ENCODE peak calls at places on chromosomes 2 and 18, in five cellular contexts. E is naive thymus-derived CD4-positive, alpha-beta T cell; O is CD8-positive, alpha-beta T cell; R is tibial nerve; M is pancreas. L is an unnamed sample. For H3K4me1 and H3K36me3, the result is how much of the 10 kb centered on the place peaks cover.

GRCh38 chr18:48975817-48976649 is 25.3 kb upstream of the SMAD7 start:
- DNase-seq in E (peak), O (peak), R (no peak), M (peak), L (peak)

GRCh38 chr2:72999729-73000725 is 71.5 kb downstream of the SFXN5 start:
- DNase-seq in E (no peak), O (no peak), R (no peak), M (peak), L (no peak)

GRCh38 chr18:40489301-40489700 is 1465.7 kb upstream of the PIK3C3 start:
- DNase-seq in E (no peak), O (no peak), R (no peak), M (no peak), L (no peak)

GRCh38 chr2:38268691-38269309 is 108.3 kb downstream of the ATL2 start:
- DNase-seq in E (no peak), O (no peak), R (no peak), M (no peak), L (no peak)

GRCh38 chr2:178908810-178909209 is 101.6 kb upstream of the TTN start:
- DNase-seq in E (no peak), O (no peak), R (no peak), M (no peak), L (no peak)

GRCh38 chr2:171403181-171403580 is 30.6 kb downstream of the METTL8 start:
- DNase-seq in E (no peak), O (no peak), R (no peak), M (no peak), L (no peak)

GRCh38 chr18:8625693-8626092 is 16.5 kb downstream of the RAB12 start:
- DNase-seq in E (no peak), O (no peak), R (no peak), M (no peak), L (no peak)

GRCh38 chr2:202604699-202605098 is 30.1 kb upstream of the FAM117B start:
- DNase-seq in E (no peak), O (no peak), R (no peak), M (no peak), L (no peak)

GRCh38 chr2:16664052-16664731 is 1.4 kb downstream of the CYRIA start:
- DNase-seq in E (peak), O (no peak), R (no peak), M (peak), L (peak)

GRCh38 chr2:240815761-240816583 is 4.0 kb downstream of the KIF1A start:
- DNase-seq in E (no peak), O (no peak), R (no peak), M (peak), L (peak)

GRCh38 chr2:73903313-73903712 is 10.5 kb downstream of the ACTG2 start:
- DNase-seq in E (no peak), O (no peak), R (no peak), M (no peak), L (no peak)

GRCh38 chr18:8501044-8501443 is 108.2 kb upstream of the RAB12 start:
- DNase-seq in E (no peak), O (no peak), R (no peak), M (no peak), L (no peak)

GRCh38 chr2:236363878-236364277 is 99.7 kb upstream of the ASB18 start:
- DNase-seq in E (no peak), O (no peak), R (no peak), M (no peak), L (no peak)

GRCh38 chr18:5909130-5909529 is 13.8 kb upstream of the TMEM200C start:
- DNase-seq in E (no peak), O (no peak), R (no peak), M (no peak), L (no peak)

GRCh38 chr2:151669585-151670081 is 64.6 kb downstream of the NEB start:
- DNase-seq in E (no peak), O (no peak), R (no peak), M (no peak), L (peak)

GRCh38 chr2:15391771-15392170 is 169.4 kb downstream of the NBAS start:
- DNase-seq in E (no peak), O (no peak), R (no peak), M (no peak), L (no peak)

GRCh38 chr2:31889044-31889443 is 121.8 kb downstream of the MEMO1 start:
- DNase-seq in E (no peak), O (no peak), R (no peak), M (no peak), L (no peak)

GRCh38 chr2:147683380-147683779 is 161.4 kb upstream of the ACVR2A start:
- DNase-seq in E (no peak), O (no peak), R (no peak), M (no peak), L (no peak)

GRCh38 chr18:4353853-4354418 is 101.2 kb downstream of the DLGAP1 start:
- DNase-seq in E (no peak), O (no peak), R (no peak), M (no peak), L (no peak)

GRCh38 chr2:212360068-212360460 is 178.5 kb downstream of the ERBB4 start:
- DNase-seq in E (no peak), O (no peak), R (no peak), M (no peak), L (no peak)

GRCh38 chr2:46381263-46381849 is 84.1 kb downstream of the EPAS1 start:
- DNase-seq in E (no peak), O (no peak), R (no peak), M (no peak), L (no peak)

GRCh38 chr18:33854086-33854826 is 276.2 kb downstream of the ASXL3 start:
- DNase-seq in E (no peak), O (no peak), R (no peak), M (no peak), L (no peak)

GRCh38 chr2:96967964-96968363 is 18.4 kb downstream of the FAM178B start:
- DNase-seq in E (no peak), O (no peak), R (no peak), M (no peak), L (no peak)

DNA sequence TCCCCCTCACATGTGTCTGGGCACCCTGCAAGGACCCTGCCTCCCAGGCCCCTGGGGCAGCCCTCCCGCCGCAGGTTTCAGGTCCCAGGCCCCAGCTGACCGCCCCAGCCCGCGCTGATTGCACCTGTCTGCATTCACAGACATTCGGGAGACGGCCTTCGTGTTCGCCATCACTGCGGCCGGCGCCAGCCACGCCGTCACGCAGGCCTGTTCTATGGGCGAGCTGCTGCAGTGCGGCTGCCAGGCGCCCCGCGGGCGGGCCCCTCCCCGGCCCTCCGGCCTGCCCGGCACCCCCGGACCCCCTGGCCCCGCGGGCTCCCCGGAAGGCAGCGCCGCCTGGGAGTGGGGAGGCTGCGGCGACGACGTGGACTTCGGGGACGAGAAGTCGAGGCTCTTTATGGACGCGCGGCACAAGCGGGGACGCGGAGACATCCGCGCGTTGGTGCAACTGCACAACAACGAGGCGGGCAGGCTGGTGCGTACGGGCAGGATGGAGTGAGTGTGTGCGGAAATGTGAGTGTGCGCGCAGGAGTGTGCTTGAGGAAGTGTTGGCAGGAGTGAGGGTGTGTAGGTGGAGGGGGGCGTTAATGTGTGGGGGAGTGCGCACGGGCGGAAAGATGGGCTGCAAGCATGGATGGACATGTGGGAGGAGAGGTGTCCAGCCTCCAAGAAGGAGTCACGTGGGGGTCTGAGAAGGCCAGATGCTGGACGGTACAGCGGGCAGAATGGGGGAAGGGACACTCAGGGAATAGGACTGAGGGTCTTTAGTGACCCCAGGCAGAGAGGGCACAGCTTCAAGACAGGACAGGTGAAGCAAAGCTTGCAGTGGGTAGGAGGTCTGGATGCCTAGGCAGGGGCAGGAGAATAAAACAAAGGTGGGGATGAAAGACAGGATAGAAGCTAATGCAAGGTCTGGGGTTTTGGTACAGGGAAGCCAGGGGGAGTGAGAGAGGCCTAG is 9.0 kb upstream of the WNT10A start:
- DNase-seq in E (no peak), O (no peak), R (no peak), M (no peak), L (no peak)
- H3K4me3 ChIP-seq in E (peak), O (peak), R (peak), M (peak), L (no peak)

GRCh38 chr2:229653551-229653950 is 60.8 kb downstream of the DNER start:
- DNase-seq in E (no peak), O (no peak), R (no peak), M (no peak), L (no peak)

GRCh38 chr2:229654437-229654836 is 59.9 kb downstream of the DNER start:
- DNase-seq in E (no peak), O (no peak), R (no peak), M (no peak), L (no peak)

DNA sequence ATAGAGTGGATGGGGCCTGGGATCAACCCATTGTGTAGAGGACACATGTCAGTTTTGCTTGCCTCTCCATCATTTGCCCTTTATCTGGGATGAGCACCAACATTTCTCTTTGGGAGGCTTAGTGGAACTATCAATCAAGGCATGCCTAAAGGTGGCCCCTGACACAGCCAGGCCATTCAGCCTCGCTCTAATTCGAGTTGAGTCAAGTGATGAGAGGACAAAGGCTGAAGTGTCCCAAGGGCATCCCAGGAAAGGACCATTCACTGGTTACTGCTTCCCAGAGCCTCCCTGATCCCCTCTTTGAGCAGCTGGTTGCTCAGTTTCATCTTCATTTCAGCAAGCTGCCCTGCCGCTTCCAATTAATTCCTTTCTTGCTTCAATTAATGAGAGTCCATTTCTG is 63.5 kb downstream of the DNER start:
- DNase-seq in E (no peak), O (no peak), R (no peak), M (no peak), L (no peak)
- H3K4me1 ChIP-seq in E (under half), O (under half), R (under half), M (under half), L (under half)

GRCh38 chr18:32111706-32112105 is 20.0 kb downstream of the RNF138 start:
- DNase-seq in E (no peak), O (no peak), R (no peak), M (no peak), L (no peak)
- H3K36me3 ChIP-seq in E (under half), O (under half), R (under half), M (under half), L (under half)

GRCh38 chr2:170019060-170019805 is 158.7 kb upstream of the MYO3B start:
- DNase-seq in E (no peak), O (no peak), R (no peak), M (no peak), L (no peak)
- H3K4me3 ChIP-seq in E (no peak), O (no peak), R (no peak), M (no peak), L (no peak)

GRCh38 chr2:105797298-105797819 is 52.6 kb downstream of the NCK2 start:
- DNase-seq in E (peak), O (no peak), R (no peak), M (no peak), L (no peak)
- H3K4me1 ChIP-seq in E (half or more), O (half or more), R (half or more), M (under half), L (under half)

GRCh38 chr2:24814498-24814897 is 21.3 kb downstream of the CENPO start:
- DNase-seq in E (no peak), O (no peak), R (no peak), M (no peak), L (no peak)

GRCh38 chr2:24813645-24814257 is 20.5 kb downstream of the CENPO start:
- DNase-seq in E (no peak), O (no peak), R (no peak), M (no peak), L (no peak)

GRCh38 chr2:24816404-24816803 is 23.2 kb downstream of the CENPO start:
- DNase-seq in E (no peak), O (no peak), R (no peak), M (no peak), L (no peak)

GRCh38 chr2:24816884-24817283 is 23.7 kb downstream of the CENPO start:
- DNase-seq in E (no peak), O (no peak), R (no peak), M (no peak), L (no peak)

GRCh38 chr2:24815171-24815570 is 21.9 kb downstream of the CENPO start:
- DNase-seq in E (no peak), O (no peak), R (no peak), M (no peak), L (no peak)
- H3K36me3 ChIP-seq in E (under half), O (under half), R (under half), M (under half), L (half or more)

GRCh38 chr2:27069436-27069835 is 2.0 kb downstream of the OST4 start:
- DNase-seq in E (no peak), O (no peak), R (no peak), M (no peak), L (no peak)
- H3K4me3 ChIP-seq in E (no peak), O (no peak), R (no peak), M (peak), L (no peak)

GRCh38 chr2:20094955-20095354 is 43.5 kb upstream of the LAPTM4A start:
- DNase-seq in E (no peak), O (no peak), R (no peak), M (no peak), L (no peak)

GRCh38 chr2:20092901-20093235 is 41.4 kb upstream of the LAPTM4A start:
- DNase-seq in E (no peak), O (no peak), R (no peak), M (no peak), L (no peak)

GRCh38 chr2:20093263-20094141 is 42.1 kb upstream of the LAPTM4A start:
- DNase-seq in E (no peak), O (no peak), R (peak), M (peak), L (peak)

GRCh38 chr2:20095469-20095868 is 44.0 kb upstream of the LAPTM4A start:
- DNase-seq in E (no peak), O (no peak), R (no peak), M (no peak), L (no peak)

DNA sequence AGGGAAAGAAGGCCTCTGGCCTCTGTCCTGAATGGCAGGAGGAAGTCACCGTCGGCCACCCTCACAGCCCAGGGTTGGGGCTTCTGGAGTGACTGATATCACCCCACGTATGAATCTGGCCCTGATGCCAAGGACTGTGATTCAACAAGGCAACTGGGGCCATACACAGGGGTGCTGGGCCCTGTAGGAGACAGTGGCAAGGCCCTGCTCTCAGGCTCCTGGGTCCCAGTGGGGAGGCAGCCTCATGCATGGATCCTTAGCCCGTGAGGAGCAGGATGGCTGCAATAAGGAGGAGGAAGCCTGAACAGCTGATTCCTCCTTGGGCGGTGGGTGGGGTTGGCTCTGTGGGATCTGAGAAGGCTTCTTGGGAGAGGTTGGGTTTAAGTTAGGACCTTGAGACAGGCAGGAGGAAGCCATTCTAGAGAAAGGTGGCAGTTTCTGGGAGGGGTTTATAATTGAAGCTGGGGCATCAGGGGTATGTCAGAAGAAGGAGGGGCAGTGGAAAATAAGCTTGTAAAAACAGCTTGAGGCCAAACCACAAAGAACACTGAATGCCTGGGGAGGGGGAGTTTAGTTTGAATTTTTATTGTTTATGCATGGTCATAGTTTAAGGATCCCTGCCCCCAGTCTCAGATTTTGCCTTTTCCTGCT is 42.8 kb upstream of the LAPTM4A start:
- DNase-seq in E (no peak), O (no peak), R (no peak), M (no peak), L (no peak)
- H3K4me1 ChIP-seq in E (under half), O (under half), R (under half), M (under half), L (under half)

DNA sequence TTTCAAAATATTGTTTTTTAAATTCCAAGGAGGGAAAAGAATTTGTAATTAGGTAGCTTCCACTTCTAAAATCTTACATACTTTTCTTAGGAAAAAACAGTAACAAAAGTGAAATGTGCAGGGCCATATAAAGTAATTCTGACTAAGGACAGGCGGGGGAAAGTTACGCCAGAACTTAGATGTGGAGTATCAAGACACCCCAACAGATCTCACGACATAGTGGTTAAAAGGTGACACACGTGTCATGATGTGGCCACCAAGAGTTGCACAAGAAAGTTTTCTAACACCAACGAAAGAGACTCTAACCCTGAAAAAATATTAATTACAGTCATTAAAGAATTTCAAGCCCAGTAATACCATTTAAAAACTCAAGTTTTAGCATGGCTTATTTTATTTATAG is 51.0 kb downstream of the KIDINS220 start:
- DNase-seq in E (no peak), O (no peak), R (no peak), M (no peak), L (no peak)
- H3K36me3 ChIP-seq in E (half or more), O (under half), R (under half), M (under half), L (under half)